ENCODE peak calls at places on chromosome X, in five cellular contexts. One of them, this sample, is unnamed.

GRCh38 chrX:110026099-110026844 is 23.4 kb downstream of the TMEM164 start:
- ATAC-seq in lower lobe of right lung: peak; percentile 95
- ATAC-seq in PC-3: peak; percentile 94
- ATAC-seq in heart right ventricle: peak; percentile 39
- ATAC-seq in mucosa of descending colon: peak; percentile 97
- ATAC-seq in this sample: no peak

GRCh38 chrX:47361538-47362511 is 8.6 kb upstream of the ZNF157 start:
- ATAC-seq in lower lobe of right lung: peak; percentile 92
- ATAC-seq in PC-3: peak; percentile 93
- ATAC-seq in heart right ventricle: peak; percentile 94
- ATAC-seq in mucosa of descending colon: peak; percentile 82
- ATAC-seq in this sample: peak; percentile 94

GRCh38 chrX:19811807-19812604 is 75.4 kb downstream of the SH3KBP1 start:
- ATAC-seq in lower lobe of right lung: no peak
- ATAC-seq in PC-3: no peak
- ATAC-seq in heart right ventricle: no peak
- ATAC-seq in mucosa of descending colon: peak; percentile 26
- ATAC-seq in this sample: no peak

GRCh38 chrX:46967547-46967946 is 55.3 kb downstream of the JADE3 start:
- ATAC-seq in lower lobe of right lung: no peak
- ATAC-seq in PC-3: no peak
- ATAC-seq in heart right ventricle: no peak
- ATAC-seq in mucosa of descending colon: no peak
- ATAC-seq in this sample: no peak

GRCh38 chrX:55624403-55624802 is 1.2 kb downstream of the FOXR2 start:
- ATAC-seq in lower lobe of right lung: peak; percentile 87
- ATAC-seq in PC-3: no peak
- ATAC-seq in heart right ventricle: no peak
- ATAC-seq in mucosa of descending colon: no peak
- ATAC-seq in this sample: no peak

GRCh38 chrX:111270339-111270738 is at the start of gene CAPN6:
- ATAC-seq in lower lobe of right lung: peak; percentile 53
- ATAC-seq in PC-3: no peak
- ATAC-seq in heart right ventricle: no peak
- ATAC-seq in mucosa of descending colon: peak; percentile 47
- ATAC-seq in this sample: peak; percentile 43

GRCh38 chrX:18573556-18573955 is 98.4 kb downstream of the RS1 start:
- ATAC-seq in lower lobe of right lung: peak; percentile 32
- ATAC-seq in PC-3: no peak
- ATAC-seq in heart right ventricle: peak; percentile 41
- ATAC-seq in mucosa of descending colon: no peak
- ATAC-seq in this sample: no peak

GRCh38 chrX:17967888-17968287 is 106.8 kb upstream of the RAI2 start:
- ATAC-seq in lower lobe of right lung: peak; percentile 43
- ATAC-seq in PC-3: no peak
- ATAC-seq in heart right ventricle: no peak
- ATAC-seq in mucosa of descending colon: peak; percentile 51
- ATAC-seq in this sample: no peak

GRCh38 chrX:79096339-79096638 is 48.2 kb upstream of the GPR174 start:
- ATAC-seq in lower lobe of right lung: peak; percentile 18
- ATAC-seq in PC-3: no peak
- ATAC-seq in heart right ventricle: no peak
- ATAC-seq in mucosa of descending colon: peak; percentile 30
- ATAC-seq in this sample: no peak

GRCh38 chrX:24168807-24169206 is 19.3 kb downstream of the ZFX start:
- ATAC-seq in lower lobe of right lung: no peak
- ATAC-seq in PC-3: no peak
- ATAC-seq in heart right ventricle: no peak
- ATAC-seq in mucosa of descending colon: no peak
- ATAC-seq in this sample: no peak

GRCh38 chrX:39736219-39737211 is 361.2 kb downstream of the BCOR start:
- ATAC-seq in lower lobe of right lung: peak; percentile 79
- ATAC-seq in PC-3: peak; percentile 90
- ATAC-seq in heart right ventricle: peak; percentile 95
- ATAC-seq in mucosa of descending colon: peak; percentile 48
- ATAC-seq in this sample: peak; percentile 95

GRCh38 chrX:123797543-123798447 is 62.1 kb upstream of the XIAP start:
- ATAC-seq in lower lobe of right lung: peak; percentile 11
- ATAC-seq in PC-3: no peak
- ATAC-seq in heart right ventricle: no peak
- ATAC-seq in mucosa of descending colon: peak; percentile 20
- ATAC-seq in this sample: no peak

GRCh38 chrX:78712381-78712780 is 35.1 kb upstream of the LPAR4 start:
- ATAC-seq in lower lobe of right lung: no peak
- ATAC-seq in PC-3: no peak
- ATAC-seq in heart right ventricle: no peak
- ATAC-seq in mucosa of descending colon: no peak
- ATAC-seq in this sample: no peak

GRCh38 chrX:115499112-115499805 is 61.7 kb upstream of the PLS3 start:
- ATAC-seq in lower lobe of right lung: peak; percentile 64
- ATAC-seq in PC-3: no peak
- ATAC-seq in heart right ventricle: no peak
- ATAC-seq in mucosa of descending colon: no peak
- ATAC-seq in this sample: no peak

GRCh38 chrX:71111851-71112468 is 583 bp upstream of the IL2RG start:
- ATAC-seq in lower lobe of right lung: no peak
- ATAC-seq in PC-3: no peak
- ATAC-seq in heart right ventricle: no peak
- ATAC-seq in mucosa of descending colon: peak; percentile 20
- ATAC-seq in this sample: no peak

GRCh38 chrX:3549442-3549875 is 164.0 kb downstream of the PRKX start:
- ATAC-seq in lower lobe of right lung: peak; percentile 36
- ATAC-seq in PC-3: peak; percentile 40
- ATAC-seq in heart right ventricle: no peak
- ATAC-seq in mucosa of descending colon: peak; percentile 28
- ATAC-seq in this sample: no peak

GRCh38 chrX:150408007-150408406 is 44.9 kb downstream of the MAMLD1 start:
- ATAC-seq in lower lobe of right lung: no peak
- ATAC-seq in PC-3: no peak
- ATAC-seq in heart right ventricle: no peak
- ATAC-seq in mucosa of descending colon: no peak
- ATAC-seq in this sample: no peak

GRCh38 chrX:1384738-1385250 is 7.1 kb downstream of the SLC25A6 start:
- ATAC-seq in lower lobe of right lung: no peak
- ATAC-seq in PC-3: no peak
- ATAC-seq in heart right ventricle: no peak
- ATAC-seq in mucosa of descending colon: no peak
- ATAC-seq in this sample: no peak

GRCh38 chrX:81304545-81304944 is 102.6 kb downstream of the SH3BGRL start:
- ATAC-seq in lower lobe of right lung: no peak
- ATAC-seq in PC-3: no peak
- ATAC-seq in heart right ventricle: no peak
- ATAC-seq in mucosa of descending colon: no peak
- ATAC-seq in this sample: no peak

GRCh38 chrX:24424948-24425347 is 40.1 kb upstream of the PDK3 start:
- ATAC-seq in lower lobe of right lung: no peak
- ATAC-seq in PC-3: no peak
- ATAC-seq in heart right ventricle: no peak
- ATAC-seq in mucosa of descending colon: no peak
- ATAC-seq in this sample: peak; percentile 70

GRCh38 chrX:155070663-155070974 is 317 bp downstream of the CMC4 start:
- ATAC-seq in lower lobe of right lung: peak; percentile 42
- ATAC-seq in PC-3: peak; percentile 9
- ATAC-seq in heart right ventricle: peak; percentile 27
- ATAC-seq in mucosa of descending colon: no peak
- ATAC-seq in this sample: peak; percentile 19

GRCh38 chrX:110173192-110174175 is 144.4 kb downstream of the AMMECR1 start:
- ATAC-seq in lower lobe of right lung: peak; percentile 17
- ATAC-seq in PC-3: peak; percentile 92
- ATAC-seq in heart right ventricle: no peak
- ATAC-seq in mucosa of descending colon: peak; percentile 42
- ATAC-seq in this sample: no peak

GRCh38 chrX:96480081-96480480 is 204.6 kb upstream of the DIAPH2 start:
- ATAC-seq in lower lobe of right lung: no peak
- ATAC-seq in PC-3: peak; percentile 99
- ATAC-seq in heart right ventricle: no peak
- ATAC-seq in mucosa of descending colon: no peak
- ATAC-seq in this sample: no peak

GRCh38 chrX:139739138-139739537 is 31.2 kb upstream of the MCF2 start:
- ATAC-seq in lower lobe of right lung: no peak
- ATAC-seq in PC-3: peak; percentile 87
- ATAC-seq in heart right ventricle: no peak
- ATAC-seq in mucosa of descending colon: no peak
- ATAC-seq in this sample: no peak

DNA sequence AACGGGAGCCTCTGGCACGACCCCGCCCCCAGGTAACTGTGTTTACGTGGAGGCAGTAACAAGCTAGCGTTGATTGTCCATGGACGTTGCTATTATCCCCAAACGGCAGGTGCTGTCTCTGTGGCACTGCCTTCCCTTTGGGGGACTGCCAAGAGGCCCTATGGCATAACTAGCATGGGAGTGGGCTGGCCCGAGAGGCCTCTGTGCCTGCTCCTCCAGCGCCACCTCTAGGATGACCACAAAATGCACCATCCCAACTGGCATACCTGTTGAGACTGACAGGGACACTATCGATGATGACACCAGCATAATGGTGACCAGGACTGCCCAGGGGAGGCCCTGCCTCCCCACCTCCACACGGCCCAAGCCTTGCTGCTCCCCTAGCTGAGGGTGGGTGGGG is 1.5 kb downstream of the SRPK3 start:
- ATAC-seq in lower lobe of right lung: no peak
- ATAC-seq in PC-3: no peak
- ATAC-seq in heart right ventricle: no peak
- ATAC-seq in mucosa of descending colon: peak; percentile 36
- ATAC-seq in this sample: no peak
- H3K4me1 ChIP-seq in lower lobe of right lung: peaks cover 11% of the 10 kb centered on the region
- H3K4me1 ChIP-seq in PC-3: no peaks in the 10 kb centered on the region
- H3K4me1 ChIP-seq in heart right ventricle: peaks cover 20% of the 10 kb centered on the region
- H3K4me1 ChIP-seq in mucosa of descending colon: no peaks in the 10 kb centered on the region
- H3K4me1 ChIP-seq in this sample: no peaks in the 10 kb centered on the region

DNA sequence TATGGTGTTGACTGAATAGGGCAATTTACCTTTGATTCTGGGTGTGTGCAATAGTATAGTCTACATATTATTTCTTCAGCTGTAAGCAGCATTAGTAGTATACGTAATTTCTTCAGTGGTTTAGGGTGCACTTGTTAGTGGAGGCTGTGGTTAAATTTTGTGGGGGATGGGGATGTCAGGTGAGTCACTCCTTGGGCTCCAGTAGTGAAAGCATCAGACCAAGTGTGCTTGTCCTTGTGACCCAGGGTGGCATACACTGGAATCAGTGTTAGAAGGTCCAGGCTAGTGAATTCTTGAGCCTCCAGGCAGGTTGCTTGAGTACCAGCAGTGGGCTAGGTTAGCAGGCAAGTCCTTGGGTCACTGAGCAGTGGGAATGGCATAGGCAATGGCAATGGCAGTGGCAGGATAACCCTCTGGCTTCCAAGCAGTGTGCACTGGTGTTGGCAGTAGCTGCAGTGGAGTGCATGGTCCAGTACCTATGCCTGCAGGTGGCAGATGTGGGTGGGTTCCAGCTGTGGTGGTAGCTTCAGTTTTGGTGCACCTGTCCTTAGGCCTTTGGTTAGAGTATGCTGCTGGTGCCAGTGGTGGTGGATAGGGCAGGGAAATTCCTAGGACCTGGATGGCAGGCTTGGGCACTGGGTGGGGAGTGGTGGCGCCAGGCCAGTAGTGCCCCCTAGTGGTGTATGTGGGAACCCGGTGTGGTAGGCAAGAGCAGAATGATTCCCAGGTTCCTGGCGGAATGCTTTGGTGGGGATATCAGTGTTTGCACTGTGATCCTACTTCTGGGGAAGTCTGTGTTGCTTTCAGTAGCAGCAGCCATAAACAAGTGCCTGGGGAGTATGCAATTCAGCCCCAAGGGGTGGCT is 531.0 kb downstream of the SMARCA1 start:
- ATAC-seq in lower lobe of right lung: no peak
- ATAC-seq in PC-3: no peak
- ATAC-seq in heart right ventricle: no peak
- ATAC-seq in mucosa of descending colon: no peak
- ATAC-seq in this sample: no peak
- TF ChIP-seq CTCF in lower lobe of right lung: no peak
- TF ChIP-seq CTCF in PC-3: no peak
- TF ChIP-seq CTCF in heart right ventricle: no peak
- TF ChIP-seq CTCF in mucosa of descending colon: no peak
- TF ChIP-seq CTCF in this sample: no peak

DNA sequence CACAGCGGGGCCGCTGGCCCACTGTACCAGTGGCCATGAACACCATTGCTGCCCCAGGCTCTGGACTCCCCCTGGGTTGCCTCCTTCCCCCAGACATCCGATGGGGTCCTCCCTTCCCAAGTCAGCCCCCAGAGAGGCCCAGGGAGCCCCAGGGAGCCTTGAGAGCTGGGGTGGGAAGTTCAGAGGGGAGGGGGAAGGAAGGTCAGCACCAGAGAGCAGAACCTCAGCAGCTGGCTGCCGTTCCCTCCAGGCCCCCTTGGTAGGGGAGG is 464 bp upstream of the ARHGAP4 start:
- ATAC-seq in lower lobe of right lung: no peak
- ATAC-seq in PC-3: no peak
- ATAC-seq in heart right ventricle: no peak
- ATAC-seq in mucosa of descending colon: no peak
- ATAC-seq in this sample: no peak
- H3K4me1 ChIP-seq in lower lobe of right lung: peaks cover 39% of the 10 kb centered on the region
- H3K4me1 ChIP-seq in PC-3: peaks cover 21% of the 10 kb centered on the region
- H3K4me1 ChIP-seq in heart right ventricle: peaks cover 64% of the 10 kb centered on the region
- H3K4me1 ChIP-seq in mucosa of descending colon: peaks cover 10% of the 10 kb centered on the region
- H3K4me1 ChIP-seq in this sample: peaks cover 21% of the 10 kb centered on the region

GRCh38 chrX:131802836-131803626 is 220.1 kb upstream of the STK26 start:
- ATAC-seq in lower lobe of right lung: peak; percentile 98
- ATAC-seq in PC-3: peak; percentile 95
- ATAC-seq in heart right ventricle: peak; percentile 90
- ATAC-seq in mucosa of descending colon: peak; percentile 86
- ATAC-seq in this sample: peak; percentile 93
- TF ChIP-seq CTCF in lower lobe of right lung: peak; percentile 25
- TF ChIP-seq CTCF in PC-3: peak; percentile 83
- TF ChIP-seq CTCF in heart right ventricle: peak; percentile 42
- TF ChIP-seq CTCF in mucosa of descending colon: no peak
- TF ChIP-seq CTCF in this sample: no peak

GRCh38 chrX:151701071-151701470 is 5.8 kb downstream of the PRRG3 start:
- ATAC-seq in lower lobe of right lung: no peak
- ATAC-seq in PC-3: no peak
- ATAC-seq in heart right ventricle: no peak
- ATAC-seq in mucosa of descending colon: no peak
- ATAC-seq in this sample: no peak
- H3K4me1 ChIP-seq in lower lobe of right lung: no peaks in the 10 kb centered on the region
- H3K4me1 ChIP-seq in PC-3: no peaks in the 10 kb centered on the region
- H3K4me1 ChIP-seq in heart right ventricle: peaks cover 13% of the 10 kb centered on the region
- H3K4me1 ChIP-seq in mucosa of descending colon: no peaks in the 10 kb centered on the region
- H3K4me1 ChIP-seq in this sample: no peaks in the 10 kb centered on the region

GRCh38 chrX:108735087-108735679 is 1.2 kb downstream of the IRS4 start:
- ATAC-seq in lower lobe of right lung: peak; percentile 28
- ATAC-seq in PC-3: no peak
- ATAC-seq in heart right ventricle: no peak
- ATAC-seq in mucosa of descending colon: no peak
- ATAC-seq in this sample: no peak
- TF ChIP-seq CTCF in lower lobe of right lung: no peak
- TF ChIP-seq CTCF in PC-3: no peak
- TF ChIP-seq CTCF in heart right ventricle: no peak
- TF ChIP-seq CTCF in mucosa of descending colon: no peak
- TF ChIP-seq CTCF in this sample: no peak

GRCh38 chrX:10048695-10049094 is 81.5 kb downstream of the CLDN34 start:
- ATAC-seq in lower lobe of right lung: peak; percentile 79
- ATAC-seq in PC-3: no peak
- ATAC-seq in heart right ventricle: no peak
- ATAC-seq in mucosa of descending colon: no peak
- ATAC-seq in this sample: no peak
- H3K4me1 ChIP-seq in lower lobe of right lung: peaks cover 50% of the 10 kb centered on the region
- H3K4me1 ChIP-seq in PC-3: no peaks in the 10 kb centered on the region
- H3K4me1 ChIP-seq in heart right ventricle: peaks cover 98% of the 10 kb centered on the region
- H3K4me1 ChIP-seq in mucosa of descending colon: no peaks in the 10 kb centered on the region
- H3K4me1 ChIP-seq in this sample: peaks cover 16% of the 10 kb centered on the region

GRCh38 chrX:105700316-105700715 is 122.0 kb upstream of the NRK start:
- ATAC-seq in lower lobe of right lung: no peak
- ATAC-seq in PC-3: no peak
- ATAC-seq in heart right ventricle: no peak
- ATAC-seq in mucosa of descending colon: no peak
- ATAC-seq in this sample: no peak
- TF ChIP-seq CTCF in lower lobe of right lung: no peak
- TF ChIP-seq CTCF in PC-3: no peak
- TF ChIP-seq CTCF in heart right ventricle: no peak
- TF ChIP-seq CTCF in mucosa of descending colon: no peak
- TF ChIP-seq CTCF in this sample: no peak

This sample was measured in gastroesophageal sphincter.